ENCODE peak calls at places on chromosomes 13 and 19, in ten cellular contexts. H is fibroblast of lung, J is mucosa of descending colon, C is PC-3, V is A549, E is heart left ventricle, F is WTC11, W is HFFc6, Y is body of pancreas, Z is Calu3. O is an unnamed sample.

GRCh38 chr19:49335784-49336481 is 727 bp downstream of the CD37 start:
- DNase-seq in Z (no peak), H (no peak), C (no peak), V (no peak), J (no peak), W (no peak), E (no peak), F (peak), Y (no peak), O (peak)

GRCh38 chr19:42356686-42357085 is 31.3 kb downstream of the MEGF8 start:
- DNase-seq in Y (no peak), W (no peak), F (no peak), V (no peak), E (no peak), C (no peak), Z (no peak), J (no peak), H (no peak), O (no peak)

GRCh38 chr13:29270536-29271045 is 324.9 kb downstream of the SLC7A1 start:
- DNase-seq in E (no peak), W (no peak), V (no peak), Z (no peak), H (no peak), Y (no peak), J (no peak), C (no peak), F (no peak), O (no peak)

GRCh38 chr19:45446295-45446694 is 21.5 kb upstream of the FOSB start:
- DNase-seq in W (no peak), C (peak), F (no peak), V (peak), Y (no peak), E (no peak), H (peak), J (no peak), Z (peak), O (peak)

GRCh38 chr19:17328517-17329060 is 6.1 kb downstream of the ANO8 start:
- DNase-seq in E (no peak), Z (no peak), Y (no peak), J (peak), H (no peak), C (no peak), W (no peak), F (peak), V (no peak), O (peak)

GRCh38 chr19:47020992-47021496 is 1.4 kb downstream of the NPAS1 start:
- DNase-seq in W (no peak), V (peak), Z (no peak), C (no peak), F (peak), E (no peak), H (no peak), Y (no peak), J (no peak), O (peak)

GRCh38 chr19:294819-295686 is 3.9 kb upstream of the PLPP2 start:
- DNase-seq in V (peak), Z (peak), E (no peak), H (no peak), C (no peak), J (no peak), F (peak), Y (peak), W (no peak), O (peak)

GRCh38 chr19:7970716-7971448 is 27.4 kb upstream of the TIMM44 start:
- DNase-seq in W (no peak), H (peak), Z (peak), F (peak), C (peak), J (peak), E (no peak), V (peak), Y (no peak), O (peak)

GRCh38 chr13:51608857-51609406 is 24.7 kb downstream of the WDFY2 start:
- DNase-seq in Y (no peak), J (no peak), Z (no peak), C (no peak), W (no peak), F (no peak), H (no peak), E (no peak), V (no peak), O (no peak)

GRCh38 chr13:69459346-69459745 is 648.3 kb upstream of the ATXN8OS start:
- DNase-seq in C (no peak), J (no peak), E (no peak), F (no peak), W (no peak), Y (no peak), H (no peak), V (no peak), Z (no peak), O (no peak)

GRCh38 chr19:17237747-17238706 is 7.7 kb downstream of the NR2F6 start:
- DNase-seq in F (no peak), E (no peak), W (no peak), Y (no peak), H (no peak), J (no peak), C (no peak), V (no peak), Z (no peak), O (no peak)

GRCh38 chr19:17348700-17349099 is 11.3 kb downstream of the GTPBP3 start:
- DNase-seq in H (peak), Z (peak), Y (no peak), J (peak), E (peak), V (peak), F (peak), W (peak), C (peak), O (no peak)

GRCh38 chr19:23758187-23759074 is at the start of gene ZNF681:
- DNase-seq in J (peak), H (peak), C (peak), W (peak), Z (peak), F (peak), Y (peak), V (peak), E (peak), O (peak)

GRCh38 chr13:76992548-76993001 is 694 bp downstream of the CLN5 start:
- DNase-seq in J (peak), E (peak), Z (no peak), W (peak), V (peak), F (peak), H (peak), Y (peak), C (peak), O (no peak)

GRCh38 chr13:43383488-43384165 is 360.2 kb downstream of the DNAJC15 start:
- DNase-seq in C (no peak), E (no peak), F (no peak), J (no peak), W (no peak), V (no peak), Y (no peak), Z (no peak), H (no peak), O (no peak)

GRCh38 chr13:76210262-76210661 is 574.1 kb downstream of the LMO7 start:
- DNase-seq in W (no peak), J (no peak), V (no peak), E (peak), C (peak), Y (no peak), Z (no peak), F (no peak), H (peak), O (no peak)

GRCh38 chr19:10010247-10010691 is at the start of gene COL5A3:
- DNase-seq in V (peak), H (no peak), E (peak), Y (peak), J (peak), W (no peak), C (no peak), F (peak), Z (no peak), O (no peak)

GRCh38 chr13:89307278-89307677 is 1636.1 kb downstream of the SLITRK5 start:
- DNase-seq in C (no peak), E (no peak), V (no peak), J (no peak), W (no peak), Y (no peak), H (no peak), F (no peak), Z (no peak), O (peak)

GRCh38 chr13:40165533-40165932 is 500.9 kb downstream of the FOXO1 start:
- DNase-seq in C (no peak), J (no peak), W (no peak), H (no peak), V (no peak), Y (no peak), F (no peak), E (no peak), Z (no peak), O (no peak)

GRCh38 chr19:19406878-19407639 is 1.6 kb downstream of the GATAD2A start:
- DNase-seq in C (peak), F (no peak), Y (peak), E (no peak), H (peak), W (peak), V (peak), Z (peak), J (peak), O (peak)

GRCh38 chr19:7595466-7596133 is at the start of gene CAMSAP3:
- DNase-seq in E (no peak), C (peak), J (peak), Z (peak), Y (peak), F (peak), W (no peak), H (peak), V (no peak), O (peak)

GRCh38 chr13:70623260-70623659 is 515.0 kb upstream of the KLHL1 start:
- DNase-seq in Y (no peak), V (no peak), E (no peak), Z (no peak), H (peak), J (no peak), C (peak), F (no peak), W (no peak), O (no peak)

GRCh38 chr13:25859528-25859927 is 192.3 kb downstream of the SHISA2 start:
- DNase-seq in W (no peak), V (no peak), J (no peak), F (no peak), Z (no peak), H (no peak), E (no peak), C (peak), Y (no peak), O (no peak)

GRCh38 chr19:1730157-1730556 is 23.1 kb upstream of the ONECUT3 start:
- DNase-seq in H (no peak), F (no peak), V (no peak), Y (no peak), W (no peak), Z (no peak), E (no peak), C (no peak), J (no peak), O (no peak)

GRCh38 chr13:85417807-85418206 is 381.4 kb downstream of the SLITRK6 start:
- DNase-seq in H (peak), Y (no peak), W (no peak), Z (no peak), E (no peak), V (no peak), J (no peak), F (no peak), C (no peak), O (no peak)

GRCh38 chr13:34591801-34592454 is 350.1 kb upstream of the NBEA start:
- DNase-seq in W (no peak), H (peak), J (no peak), F (no peak), Z (no peak), V (no peak), Y (peak), E (peak), C (no peak), O (no peak)

GRCh38 chr13:53007872-53008271 is 20.7 kb upstream of the OLFM4 start:
- DNase-seq in W (no peak), V (no peak), C (no peak), F (no peak), Y (no peak), H (no peak), E (peak), Z (no peak), J (no peak), O (no peak)

GRCh38 chr19:58575183-58576041 is 2.3 kb upstream of the MZF1 start:
- DNase-seq in V (peak), E (peak), Y (peak), H (peak), C (peak), Z (peak), F (peak), J (peak), W (peak), O (peak)

GRCh38 chr19:57709616-57710015 is 612 bp upstream of the ZNF154 start:
- DNase-seq in V (no peak), J (no peak), W (no peak), Y (no peak), H (no peak), C (no peak), F (no peak), Z (no peak), E (no peak), O (no peak)

GRCh38 chr19:28201462-28201943 is 1011.4 kb downstream of the UQCRFS1 start:
- DNase-seq in F (no peak), E (no peak), J (no peak), H (no peak), V (no peak), C (no peak), Z (no peak), W (no peak), Y (no peak), O (no peak)

GRCh38 chr19:46704379-46705076 is 12.4 kb downstream of the PRKD2 start:
- DNase-seq in W (no peak), V (peak), Z (peak), F (peak), C (peak), Y (peak), J (peak), E (peak), H (no peak), O (peak)

GRCh38 chr19:28609091-28609755 is 603.7 kb downstream of the UQCRFS1 start:
- DNase-seq in W (no peak), V (no peak), J (no peak), C (no peak), H (no peak), Z (no peak), E (no peak), Y (no peak), F (no peak), O (no peak)

GRCh38 chr13:67971291-67971690 is 741.2 kb upstream of the PCDH9 start:
- DNase-seq in H (peak), W (no peak), Z (no peak), F (no peak), J (no peak), V (no peak), E (no peak), C (no peak), Y (no peak), O (no peak)

GRCh38 chr19:7211191-7211988 is 82.8 kb downstream of the INSR start:
- DNase-seq in Y (peak), W (no peak), H (peak), V (no peak), C (no peak), J (no peak), E (peak), F (no peak), Z (no peak), O (no peak)

GRCh38 chr19:39832341-39833083 is 1.4 kb downstream of the DYRK1B start:
- DNase-seq in F (no peak), C (no peak), V (no peak), Y (no peak), H (no peak), J (no peak), Z (no peak), W (no peak), E (no peak), O (no peak)

GRCh38 chr19:19134687-19135158 is 3.6 kb downstream of the TMEM161A start:
- DNase-seq in F (peak), C (no peak), Z (no peak), W (no peak), V (no peak), J (no peak), E (peak), H (no peak), Y (no peak), O (no peak)

GRCh38 chr19:39971380-39971841 is 446 bp downstream of the PSMC4 start:
- DNase-seq in C (no peak), W (no peak), V (no peak), H (no peak), F (peak), E (no peak), Y (no peak), J (peak), Z (no peak), O (no peak)

GRCh38 chr19:55165952-55166529 is 372 bp downstream of the DNAAF3 start:
- DNase-seq in J (peak), H (peak), F (peak), E (peak), W (peak), Z (peak), V (peak), C (peak), Y (peak), O (peak)

GRCh38 chr13:25174304-25174703 is 2.2 kb upstream of the AMER2 start:
- DNase-seq in J (no peak), W (no peak), C (no peak), H (no peak), E (no peak), V (no peak), Y (no peak), Z (no peak), F (no peak), O (no peak)

GRCh38 chr13:22740264-22740663 is 440.5 kb upstream of the SGCG start:
- DNase-seq in H (no peak), C (peak), Z (no peak), W (no peak), E (no peak), V (peak), J (no peak), Y (no peak), F (peak), O (no peak)
- TF ChIP-seq CTCF in H (peak), C (peak), Z (no peak), W (no peak), E (no peak), V (no peak), J (no peak), Y (no peak), F (peak), O (no peak)

GRCh38 chr13:105207586-105208293 is 1327.7 kb downstream of the EFNB2 start:
- DNase-seq in F (no peak), H (peak), W (no peak), V (no peak), C (no peak), Y (no peak), J (no peak), Z (no peak), E (no peak), O (no peak)

GRCh38 chr13:105202384-105202783 is 1333.1 kb downstream of the EFNB2 start:
- DNase-seq in E (no peak), H (peak), Z (no peak), W (no peak), F (no peak), C (peak), J (no peak), V (peak), Y (no peak), O (no peak)
- TF ChIP-seq CTCF in E (peak), H (peak), Z (no peak), W (peak), F (peak), C (peak), J (no peak), V (no peak), Y (peak), O (peak)

GRCh38 chr13:26971990-26972888 is 199.4 kb downstream of the USP12 start:
- DNase-seq in F (peak), Y (peak), J (peak), C (peak), V (peak), E (no peak), W (no peak), Z (peak), H (no peak), O (peak)
- TF ChIP-seq CTCF in F (peak), Y (peak), J (peak), C (peak), V (peak), E (peak), W (peak), Z (peak), H (peak), O (peak)

DNA sequence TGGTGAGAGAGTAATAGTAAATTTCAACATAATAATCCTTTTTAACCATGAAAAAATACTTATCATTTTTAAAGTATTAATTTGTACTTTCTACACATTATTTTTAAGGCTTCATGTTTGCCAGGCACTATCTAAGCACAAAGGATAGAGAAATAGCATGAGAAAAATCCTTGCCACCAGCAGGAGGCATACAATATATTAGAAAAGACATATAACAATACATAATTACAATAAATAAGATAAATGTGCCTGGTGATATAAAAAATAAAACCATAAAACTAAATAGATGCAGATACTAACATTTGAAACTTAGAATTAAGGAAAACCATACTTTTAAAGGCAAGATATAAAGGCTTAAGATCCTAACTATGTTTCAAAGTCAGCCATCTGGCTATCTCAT is 1256.4 kb downstream of the DIAPH3 start:
- DNase-seq in C (no peak), Z (no peak), E (no peak), V (no peak), J (no peak), W (no peak), H (no peak), F (no peak), Y (no peak), O (no peak)
- TF ChIP-seq CTCF in C (no peak), Z (no peak), E (no peak), V (no peak), J (no peak), W (peak), H (peak), F (no peak), Y (peak), O (no peak)

DNA sequence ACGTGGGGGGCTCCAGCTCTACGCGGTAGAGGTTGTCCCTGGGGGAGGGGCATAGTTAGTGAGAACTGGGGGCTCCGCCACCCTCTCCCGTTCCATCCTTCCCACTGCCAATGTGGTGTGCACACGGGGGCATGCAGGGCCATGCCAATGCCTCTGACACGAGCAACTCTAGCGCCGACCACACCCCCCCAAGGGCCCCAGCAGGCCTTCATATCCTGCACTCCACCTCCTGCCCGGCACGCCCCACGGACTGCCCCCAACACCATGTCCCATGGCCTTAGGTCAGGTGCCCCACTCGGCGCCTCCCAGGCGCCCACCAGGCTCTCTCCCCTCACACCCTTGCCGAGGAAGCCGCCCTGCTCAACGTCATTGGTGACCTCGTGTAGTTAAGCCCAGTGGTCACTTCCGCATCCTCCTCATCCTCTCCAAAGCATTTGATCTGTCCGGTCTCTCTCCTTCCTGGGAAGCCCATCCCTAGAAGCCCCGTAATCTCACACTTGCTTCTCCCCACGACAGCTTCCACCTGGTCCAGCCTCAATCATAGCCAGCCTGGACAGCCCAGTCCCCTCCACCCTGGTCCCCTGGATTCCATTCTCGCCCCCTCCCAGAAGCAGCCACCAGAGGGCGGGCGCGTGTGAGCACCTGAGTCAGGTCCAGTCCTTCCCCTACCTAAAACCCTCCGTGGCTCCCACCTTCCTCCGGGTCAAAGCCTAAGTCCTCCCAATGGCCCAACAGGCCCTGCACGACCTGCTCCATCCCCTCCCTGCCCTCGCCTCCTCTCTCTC is 2.1 kb downstream of the SEMA6B start:
- DNase-seq in V (no peak), Z (peak), Y (no peak), C (peak), F (peak), W (no peak), H (no peak), J (no peak), E (no peak), O (no peak)
- TF ChIP-seq CTCF in V (no peak), Z (no peak), Y (peak), C (peak), F (peak), W (no peak), H (no peak), J (no peak), E (no peak), O (peak)